ENCODE peak calls at places on chromosome 21, in five cellular contexts. One of them, this sample, is unnamed.

GRCh38 chr21:25176637-25177412 is 430.5 kb downstream of the MRPL39 start:
- DNase-seq in aorta: no peak
- DNase-seq in mammary epithelial cell: no peak
- DNase-seq in neuronal stem cell: no peak
- DNase-seq in CD4-positive, alpha-beta memory T cell: no peak
- DNase-seq in this sample: peak; percentile 6

GRCh38 chr21:36902793-36903192 is 63.7 kb downstream of the HLCS start:
- DNase-seq in neuronal stem cell: no peak
- DNase-seq in mammary epithelial cell: peak; percentile 12
- DNase-seq in CD4-positive, alpha-beta memory T cell: no peak
- DNase-seq in aorta: no peak
- DNase-seq in this sample: peak; percentile 60

GRCh38 chr21:20943476-20944085 is 54.6 kb upstream of the NCAM2 start:
- DNase-seq in mammary epithelial cell: no peak
- DNase-seq in aorta: no peak
- DNase-seq in CD4-positive, alpha-beta memory T cell: no peak
- DNase-seq in neuronal stem cell: no peak
- DNase-seq in this sample: no peak

GRCh38 chr21:35050348-35051286 is 1.5 kb upstream of the RUNX1 start:
- DNase-seq in neuronal stem cell: no peak
- DNase-seq in mammary epithelial cell: peak; percentile 12
- DNase-seq in aorta: no peak
- DNase-seq in CD4-positive, alpha-beta memory T cell: no peak
- DNase-seq in this sample: no peak

GRCh38 chr21:46421756-46422555 is 36.7 kb upstream of the DIP2A start:
- DNase-seq in neuronal stem cell: no peak
- DNase-seq in aorta: peak; percentile 66
- DNase-seq in mammary epithelial cell: no peak
- DNase-seq in CD4-positive, alpha-beta memory T cell: no peak
- DNase-seq in this sample: no peak

GRCh38 chr21:29436143-29436542 is 137.4 kb downstream of the BACH1 start:
- DNase-seq in CD4-positive, alpha-beta memory T cell: peak; percentile 44
- DNase-seq in aorta: no peak
- DNase-seq in mammary epithelial cell: no peak
- DNase-seq in neuronal stem cell: no peak
- DNase-seq in this sample: peak; percentile 30

GRCh38 chr21:34815831-34816700 is 147.3 kb downstream of the CLIC6 start:
- DNase-seq in neuronal stem cell: no peak
- DNase-seq in CD4-positive, alpha-beta memory T cell: no peak
- DNase-seq in aorta: no peak
- DNase-seq in mammary epithelial cell: no peak
- DNase-seq in this sample: no peak

GRCh38 chr21:42349420-42350075 is 1.2 kb downstream of the TFF2 start:
- DNase-seq in neuronal stem cell: no peak
- DNase-seq in aorta: no peak
- DNase-seq in CD4-positive, alpha-beta memory T cell: no peak
- DNase-seq in mammary epithelial cell: no peak
- DNase-seq in this sample: no peak

GRCh38 chr21:40404319-40404906 is 442.5 kb downstream of the DSCAM start:
- DNase-seq in neuronal stem cell: no peak
- DNase-seq in aorta: no peak
- DNase-seq in CD4-positive, alpha-beta memory T cell: no peak
- DNase-seq in mammary epithelial cell: no peak
- DNase-seq in this sample: no peak

GRCh38 chr21:36538761-36539160 is 58.8 kb upstream of the CLDN14 start:
- DNase-seq in aorta: no peak
- DNase-seq in CD4-positive, alpha-beta memory T cell: no peak
- DNase-seq in mammary epithelial cell: no peak
- DNase-seq in neuronal stem cell: no peak
- DNase-seq in this sample: no peak

GRCh38 chr21:36695671-36696389 is 3.1 kb upstream of the SIM2 start:
- DNase-seq in neuronal stem cell: peak; percentile 49
- DNase-seq in mammary epithelial cell: no peak
- DNase-seq in CD4-positive, alpha-beta memory T cell: no peak
- DNase-seq in aorta: no peak
- DNase-seq in this sample: no peak

GRCh38 chr21:15301736-15302135 is 236.9 kb upstream of the NRIP1 start:
- DNase-seq in aorta: no peak
- DNase-seq in CD4-positive, alpha-beta memory T cell: no peak
- DNase-seq in mammary epithelial cell: peak; percentile 40
- DNase-seq in neuronal stem cell: no peak
- DNase-seq in this sample: no peak

GRCh38 chr21:37670883-37671282 is 245.4 kb downstream of the KCNJ6 start:
- DNase-seq in CD4-positive, alpha-beta memory T cell: no peak
- DNase-seq in mammary epithelial cell: peak; percentile 25
- DNase-seq in aorta: no peak
- DNase-seq in neuronal stem cell: no peak
- DNase-seq in this sample: peak; percentile 39

GRCh38 chr21:41317458-41317857 is 857 bp downstream of the FAM3B start:
- DNase-seq in neuronal stem cell: no peak
- DNase-seq in mammary epithelial cell: no peak
- DNase-seq in CD4-positive, alpha-beta memory T cell: no peak
- DNase-seq in aorta: no peak
- DNase-seq in this sample: no peak

GRCh38 chr21:31236528-31236927 is 107.5 kb downstream of the TIAM1 start:
- DNase-seq in mammary epithelial cell: peak; percentile 75
- DNase-seq in CD4-positive, alpha-beta memory T cell: no peak
- DNase-seq in aorta: no peak
- DNase-seq in neuronal stem cell: no peak
- DNase-seq in this sample: no peak

GRCh38 chr21:36697473-36698159 is 1.3 kb upstream of the SIM2 start:
- DNase-seq in CD4-positive, alpha-beta memory T cell: no peak
- DNase-seq in aorta: no peak
- DNase-seq in neuronal stem cell: no peak
- DNase-seq in mammary epithelial cell: no peak
- DNase-seq in this sample: no peak

GRCh38 chr21:41170442-41170841 is 2.5 kb downstream of the BACE2 start:
- DNase-seq in aorta: peak; percentile 82
- DNase-seq in mammary epithelial cell: peak; percentile 62
- DNase-seq in CD4-positive, alpha-beta memory T cell: no peak
- DNase-seq in neuronal stem cell: peak; percentile 23
- DNase-seq in this sample: peak; percentile 40

GRCh38 chr21:17352937-17353655 is 159.7 kb upstream of the CXADR start:
- DNase-seq in mammary epithelial cell: peak; percentile 28
- DNase-seq in neuronal stem cell: no peak
- DNase-seq in aorta: no peak
- DNase-seq in CD4-positive, alpha-beta memory T cell: no peak
- DNase-seq in this sample: no peak

GRCh38 chr21:40054403-40054802 is 187.2 kb downstream of the PCP4 start:
- DNase-seq in neuronal stem cell: no peak
- DNase-seq in CD4-positive, alpha-beta memory T cell: no peak
- DNase-seq in aorta: peak; percentile 79
- DNase-seq in mammary epithelial cell: peak; percentile 83
- DNase-seq in this sample: peak; percentile 36

GRCh38 chr21:40923361-40923760 is 76.4 kb upstream of the DSCAM start:
- DNase-seq in neuronal stem cell: no peak
- DNase-seq in CD4-positive, alpha-beta memory T cell: no peak
- DNase-seq in aorta: no peak
- DNase-seq in mammary epithelial cell: peak; percentile 66
- DNase-seq in this sample: no peak

GRCh38 chr21:33836408-33836807 is 79.2 kb downstream of the ATP5PO start:
- DNase-seq in CD4-positive, alpha-beta memory T cell: no peak
- DNase-seq in neuronal stem cell: no peak
- DNase-seq in mammary epithelial cell: no peak
- DNase-seq in aorta: no peak
- DNase-seq in this sample: peak; percentile 37

GRCh38 chr21:36966066-36966845 is at the start of gene HLCS:
- DNase-seq in mammary epithelial cell: peak; percentile 69
- DNase-seq in aorta: no peak
- DNase-seq in CD4-positive, alpha-beta memory T cell: peak; percentile 72
- DNase-seq in neuronal stem cell: peak; percentile 62
- DNase-seq in this sample: peak; percentile 62

GRCh38 chr21:45264919-45265515 is 22.7 kb downstream of the POFUT2 start:
- DNase-seq in neuronal stem cell: no peak
- DNase-seq in CD4-positive, alpha-beta memory T cell: no peak
- DNase-seq in aorta: peak; percentile 71
- DNase-seq in mammary epithelial cell: no peak
- DNase-seq in this sample: no peak

GRCh38 chr21:45264146-45264918 is 23.4 kb downstream of the POFUT2 start:
- DNase-seq in mammary epithelial cell: no peak
- DNase-seq in CD4-positive, alpha-beta memory T cell: no peak
- DNase-seq in aorta: peak; percentile 16
- DNase-seq in neuronal stem cell: no peak
- DNase-seq in this sample: no peak

GRCh38 chr21:45262616-45263015 is 25.1 kb downstream of the POFUT2 start:
- DNase-seq in neuronal stem cell: no peak
- DNase-seq in CD4-positive, alpha-beta memory T cell: no peak
- DNase-seq in aorta: peak; percentile 28
- DNase-seq in mammary epithelial cell: no peak
- DNase-seq in this sample: no peak

GRCh38 chr21:45262041-45262581 is 25.6 kb downstream of the POFUT2 start:
- DNase-seq in mammary epithelial cell: no peak
- DNase-seq in CD4-positive, alpha-beta memory T cell: no peak
- DNase-seq in aorta: peak; percentile 24
- DNase-seq in neuronal stem cell: no peak
- DNase-seq in this sample: no peak

DNA sequence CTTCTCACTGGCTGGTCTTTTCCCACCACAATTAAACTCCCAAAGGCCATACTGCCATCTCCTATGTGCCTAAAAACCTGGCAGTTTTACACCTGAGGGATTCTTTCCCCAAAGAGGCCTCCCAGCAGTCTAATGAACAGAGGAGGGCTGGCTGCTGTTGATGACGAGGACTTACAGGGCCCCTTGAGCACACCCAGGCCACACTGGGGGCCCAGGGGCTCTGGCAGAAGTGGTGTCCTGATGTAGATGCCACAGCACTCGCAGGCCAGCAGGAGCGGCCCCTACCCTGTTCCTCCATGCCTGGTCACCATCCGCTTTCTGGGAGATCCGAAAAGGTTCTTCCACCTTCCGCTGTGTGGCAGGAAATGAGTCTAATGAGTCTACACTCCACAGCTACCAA is 24.2 kb downstream of the POFUT2 start:
- DNase-seq in mammary epithelial cell: no peak
- DNase-seq in neuronal stem cell: no peak
- DNase-seq in CD4-positive, alpha-beta memory T cell: no peak
- DNase-seq in aorta: peak; percentile 39
- DNase-seq in this sample: no peak
- H3K4me1 ChIP-seq in mammary epithelial cell: no peaks in the 10 kb centered on the region
- H3K4me1 ChIP-seq in neuronal stem cell: no peaks in the 10 kb centered on the region
- H3K4me1 ChIP-seq in CD4-positive, alpha-beta memory T cell: peaks cover 21% of the 10 kb centered on the region
- H3K4me1 ChIP-seq in aorta: no peaks in the 10 kb centered on the region
- H3K4me1 ChIP-seq in this sample: no peaks in the 10 kb centered on the region

DNA sequence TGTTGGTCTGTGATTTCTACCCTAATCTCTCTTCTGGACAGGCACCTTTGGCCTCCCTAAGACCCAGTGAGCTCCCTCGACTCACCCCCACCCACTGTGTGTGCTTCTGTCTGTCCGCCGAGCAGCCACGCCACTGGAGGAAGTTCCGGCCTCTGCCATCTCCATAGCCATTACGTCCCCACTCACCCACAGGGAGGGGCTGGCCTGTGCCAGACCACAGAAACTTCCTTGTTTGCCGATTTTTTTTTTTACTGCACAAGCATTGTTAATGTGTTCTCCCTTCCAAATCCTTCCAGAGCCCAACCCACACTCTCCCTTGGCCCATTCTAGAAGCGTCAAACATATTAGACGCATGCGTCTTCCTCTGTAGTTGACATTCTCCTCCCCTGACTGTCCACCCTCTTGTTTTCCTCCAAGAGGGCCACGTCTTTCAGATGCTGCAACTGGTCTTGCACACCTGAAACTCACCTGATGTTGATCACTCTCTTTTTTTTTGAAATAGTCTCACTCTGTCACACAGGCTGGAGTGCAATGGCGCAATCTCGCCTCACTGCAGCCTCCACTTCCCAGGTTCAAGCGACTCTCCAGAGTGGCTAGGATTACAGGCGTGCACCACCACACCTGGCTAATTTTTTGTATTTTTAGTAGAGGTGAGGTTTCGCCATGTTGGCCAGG is 72.3 kb downstream of the EVA1C start:
- DNase-seq in neuronal stem cell: no peak
- DNase-seq in CD4-positive, alpha-beta memory T cell: no peak
- DNase-seq in mammary epithelial cell: no peak
- DNase-seq in aorta: no peak
- DNase-seq in this sample: no peak
- H3K4me1 ChIP-seq in neuronal stem cell: no peaks in the 10 kb centered on the region
- H3K4me1 ChIP-seq in CD4-positive, alpha-beta memory T cell: no peaks in the 10 kb centered on the region
- H3K4me1 ChIP-seq in mammary epithelial cell: no peaks in the 10 kb centered on the region
- H3K4me1 ChIP-seq in aorta: no peaks in the 10 kb centered on the region
- H3K4me1 ChIP-seq in this sample: no peaks in the 10 kb centered on the region

DNA sequence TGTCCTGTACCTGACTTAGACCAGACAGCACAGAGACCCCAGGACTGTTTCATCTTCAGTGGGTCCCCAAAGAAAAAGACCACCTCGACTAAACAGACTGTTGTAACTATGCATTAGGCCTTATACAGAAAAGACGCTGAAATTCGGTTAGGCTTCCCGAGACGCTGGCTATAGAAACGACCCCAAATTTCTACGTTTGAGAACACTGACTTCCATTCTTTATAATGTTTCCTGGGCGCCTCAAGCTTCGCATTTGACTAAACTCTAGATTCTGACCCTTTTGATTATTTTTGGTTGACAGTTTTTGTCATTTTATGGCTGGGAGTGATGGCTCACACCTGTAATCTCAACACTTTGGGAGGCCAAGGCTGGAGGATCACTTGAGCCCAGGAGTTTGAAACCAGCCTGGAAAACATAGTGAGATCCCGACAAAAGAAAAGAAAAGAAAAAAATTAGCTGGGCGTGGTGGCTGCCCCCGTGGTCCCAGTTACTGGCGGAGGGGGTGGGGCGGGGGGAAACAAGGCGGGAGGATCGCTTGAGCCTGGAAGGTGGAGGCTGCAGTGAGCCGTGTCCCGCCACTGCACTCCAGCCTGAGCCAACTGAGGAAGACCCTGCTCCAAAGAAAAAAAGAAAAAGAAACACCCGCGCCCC is 861 bp upstream of the TRAPPC10 start:
- DNase-seq in aorta: no peak
- DNase-seq in CD4-positive, alpha-beta memory T cell: no peak
- DNase-seq in mammary epithelial cell: no peak
- DNase-seq in neuronal stem cell: no peak
- DNase-seq in this sample: no peak
- H3K4me1 ChIP-seq in aorta: no peaks in the 10 kb centered on the region
- H3K4me1 ChIP-seq in CD4-positive, alpha-beta memory T cell: peaks cover 39% of the 10 kb centered on the region
- H3K4me1 ChIP-seq in mammary epithelial cell: peaks cover 20% of the 10 kb centered on the region
- H3K4me1 ChIP-seq in neuronal stem cell: peaks cover 16% of the 10 kb centered on the region
- H3K4me1 ChIP-seq in this sample: peaks cover 8% of the 10 kb centered on the region

GRCh38 chr21:38768385-38769071 is 37.2 kb upstream of the ETS2 start:
- DNase-seq in neuronal stem cell: no peak
- DNase-seq in mammary epithelial cell: peak; percentile 66
- DNase-seq in CD4-positive, alpha-beta memory T cell: peak; percentile 31
- DNase-seq in aorta: no peak
- DNase-seq in this sample: peak; percentile 96
- H3K4me1 ChIP-seq in neuronal stem cell: no peaks in the 10 kb centered on the region
- H3K4me1 ChIP-seq in mammary epithelial cell: peaks cover 8% of the 10 kb centered on the region
- H3K4me1 ChIP-seq in CD4-positive, alpha-beta memory T cell: peaks cover 27% of the 10 kb centered on the region
- H3K4me1 ChIP-seq in aorta: peaks cover 5% of the 10 kb centered on the region
- H3K4me1 ChIP-seq in this sample: peaks cover 22% of the 10 kb centered on the region